ENCODE peak calls at places on chromosomes 4 and X, in eight cellular contexts. S, Y, U, R, L, Q, X and O are unnamed samples.
A peak's percentile ranks its signal among the peaks of the same experiment; 100 is the strongest.

GRCh38 chr4:84482564-84483563 is 16.2 kb downstream of the NKX6-1 start:
- DNase-seq in S (no peak), Y (no peak), U (peak; percentile 55), R (no peak), L (no peak), Q (no peak), X (no peak), O (no peak)

GRCh38 chrX:2608638-2609430 is 82.3 kb upstream of the CD99 start:
- DNase-seq in S (peak; percentile 91), Y (peak; percentile 29), U (peak; percentile 93), R (peak; percentile 86), L (peak; percentile 88), Q (no peak), X (peak; percentile 83), O (peak; percentile 93)

GRCh38 chrX:38484607-38485498 is 76.5 kb upstream of the TSPAN7 start:
- DNase-seq in S (no peak), Y (no peak), U (no peak), R (no peak), L (no peak), Q (no peak), X (no peak), O (no peak)

GRCh38 chr4:16278178-16278577 is 51.9 kb upstream of the TAPT1 start:
- DNase-seq in S (no peak), Y (no peak), U (no peak), R (no peak), L (no peak), Q (no peak), X (no peak), O (no peak)

GRCh38 chr4:51880016-51880915 is 37.3 kb downstream of the DCUN1D4 start:
- DNase-seq in S (no peak), Y (peak; percentile 71), U (no peak), R (no peak), L (no peak), Q (no peak), X (no peak), O (no peak)

GRCh38 chr4:26028133-26028792 is 114.2 kb downstream of the SMIM20 start:
- DNase-seq in S (no peak), Y (no peak), U (no peak), R (no peak), L (no peak), Q (no peak), X (no peak), O (no peak)

GRCh38 chr4:8568068-8568668 is 12.0 kb upstream of the GPR78 start:
- DNase-seq in S (no peak), Y (no peak), U (no peak), R (no peak), L (no peak), Q (no peak), X (no peak), O (no peak)

GRCh38 chr4:148951346-148951745 is 509.1 kb upstream of the NR3C2 start:
- DNase-seq in S (no peak), Y (no peak), U (no peak), R (no peak), L (no peak), Q (no peak), X (no peak), O (no peak)

GRCh38 chr4:84647307-84647884 is 64.5 kb downstream of the CDS1 start:
- DNase-seq in S (no peak), Y (no peak), U (no peak), R (no peak), L (peak; percentile 21), Q (no peak), X (no peak), O (no peak)

GRCh38 chrX:111244238-111244750 is 26.0 kb downstream of the CAPN6 start:
- DNase-seq in S (no peak), Y (no peak), U (no peak), R (no peak), L (no peak), Q (no peak), X (no peak), O (peak; percentile 41)